ENCODE peak calls at places on chromosomes 6 and 20, in four cellular contexts. One of them, this sample, is unnamed.

GRCh38 chr20:10578607-10579006 is 95.2 kb downstream of the JAG1 start:
- DNase-seq in BE2C: no peak
- DNase-seq in adrenal gland: no peak
- DNase-seq in HCT116: peak; percentile 64
- DNase-seq in this sample: no peak

GRCh38 chr6:157563611-157564284 is 182.8 kb downstream of the ZDHHC14 start:
- DNase-seq in BE2C: no peak
- DNase-seq in HCT116: no peak
- DNase-seq in adrenal gland: no peak
- DNase-seq in this sample: no peak

GRCh38 chr20:33132858-33133615 is 34.9 kb upstream of the BPIFA2 start:
- DNase-seq in adrenal gland: no peak
- DNase-seq in HCT116: no peak
- DNase-seq in BE2C: no peak
- DNase-seq in this sample: no peak

GRCh38 chr20:57442160-57442887 is 51.1 kb downstream of the RBM38 start:
- DNase-seq in BE2C: no peak
- DNase-seq in HCT116: no peak
- DNase-seq in adrenal gland: no peak
- DNase-seq in this sample: no peak

GRCh38 chr6:112338310-112338709 is 8.8 kb upstream of the RFPL4B start:
- DNase-seq in HCT116: no peak
- DNase-seq in adrenal gland: no peak
- DNase-seq in BE2C: no peak
- DNase-seq in this sample: no peak

GRCh38 chr6:145815351-145815772 is 767 bp upstream of the FBXO30 start:
- DNase-seq in BE2C: peak; percentile 51
- DNase-seq in adrenal gland: peak; percentile 35
- DNase-seq in HCT116: no peak
- DNase-seq in this sample: no peak

GRCh38 chr6:56072856-56073255 is 174.5 kb downstream of the COL21A1 start:
- DNase-seq in BE2C: no peak
- DNase-seq in adrenal gland: no peak
- DNase-seq in HCT116: no peak
- DNase-seq in this sample: no peak

GRCh38 chr6:89375427-89375868 is 22.9 kb upstream of the UBE2J1 start:
- DNase-seq in BE2C: peak; percentile 74
- DNase-seq in HCT116: no peak
- DNase-seq in adrenal gland: peak; percentile 72
- DNase-seq in this sample: peak; percentile 86

GRCh38 chr20:54197621-54198604 is 10.0 kb upstream of the PFDN4 start:
- DNase-seq in BE2C: no peak
- DNase-seq in HCT116: no peak
- DNase-seq in adrenal gland: no peak
- DNase-seq in this sample: no peak

DNA sequence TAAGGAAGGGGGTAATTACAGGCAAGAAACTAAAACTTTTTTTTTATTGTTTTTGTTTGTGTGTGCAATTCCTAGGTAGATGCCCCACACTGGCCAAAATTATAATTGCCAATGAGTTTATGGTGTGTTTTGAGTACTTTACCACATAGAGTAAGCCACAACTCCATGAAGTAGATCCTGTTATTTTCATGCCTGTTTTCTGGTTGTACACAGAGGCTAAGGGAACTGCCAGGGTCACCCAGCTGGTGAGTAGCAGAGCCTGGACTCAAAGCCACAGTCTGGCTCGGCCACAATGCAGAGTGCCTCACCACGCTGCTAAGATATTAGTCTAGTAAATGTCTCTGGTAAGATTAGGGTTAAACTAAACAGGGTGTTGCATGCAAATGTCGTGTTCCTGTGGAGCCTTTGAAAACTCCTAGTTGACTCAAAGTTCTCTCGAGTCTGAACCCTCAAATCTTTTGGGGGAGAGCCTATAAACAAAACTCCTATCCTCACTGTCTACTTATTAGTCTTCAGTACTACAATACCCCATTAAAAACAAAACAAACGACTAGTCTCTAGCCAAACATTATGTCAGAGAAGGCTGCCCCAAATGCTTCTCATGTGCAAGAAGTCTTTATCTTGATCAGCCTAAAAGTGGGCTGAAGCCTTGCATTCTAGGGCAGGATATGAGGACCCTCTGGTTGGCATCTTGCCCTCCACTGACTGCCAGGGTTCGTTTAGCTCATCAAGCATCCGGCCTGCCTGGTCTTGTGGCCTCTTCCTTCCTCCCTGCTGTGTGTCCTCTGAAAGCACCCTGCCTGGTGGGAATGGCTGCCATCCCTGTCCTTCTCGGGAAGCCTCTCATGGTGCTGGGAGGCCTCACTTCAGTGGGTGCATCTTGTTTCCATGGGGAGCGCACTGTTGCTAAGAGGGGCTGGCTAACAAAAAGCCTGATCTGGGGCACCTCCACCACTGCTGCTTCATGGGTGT is 4.2 kb downstream of the DUSP22 start:
- DNase-seq in adrenal gland: peak; percentile 55
- DNase-seq in BE2C: no peak
- DNase-seq in HCT116: no peak
- DNase-seq in this sample: peak; percentile 65
- TF ChIP-seq CTCF in adrenal gland: no peak
- TF ChIP-seq CTCF in BE2C: no peak
- TF ChIP-seq CTCF in HCT116: no peak
- TF ChIP-seq CTCF in this sample: no peak

GRCh38 chr6:150767161-150767560 is 98.3 kb upstream of the MTHFD1L start:
- DNase-seq in adrenal gland: no peak
- DNase-seq in BE2C: no peak
- DNase-seq in HCT116: no peak
- DNase-seq in this sample: no peak
- H3K36me3 ChIP-seq in adrenal gland: no peaks in the 10 kb centered on the region
- H3K36me3 ChIP-seq in BE2C: no peaks in the 10 kb centered on the region
- H3K36me3 ChIP-seq in HCT116: no peaks in the 10 kb centered on the region
- H3K36me3 ChIP-seq in this sample: no peaks in the 10 kb centered on the region

GRCh38 chr6:3748208-3748701 is 3.3 kb downstream of the PXDC1 start:
- DNase-seq in adrenal gland: peak; percentile 89
- DNase-seq in BE2C: peak; percentile 77
- DNase-seq in HCT116: peak; percentile 53
- DNase-seq in this sample: no peak
- H3K4me1 ChIP-seq in adrenal gland: peaks cover 19% of the 10 kb centered on the region
- H3K4me1 ChIP-seq in BE2C: no peaks in the 10 kb centered on the region
- H3K4me1 ChIP-seq in HCT116: peaks cover 12% of the 10 kb centered on the region
- H3K4me1 ChIP-seq in this sample: peaks cover 60% of the 10 kb centered on the region

GRCh38 chr20:40938020-40938419 is 90.6 kb upstream of the TOP1 start:
- DNase-seq in adrenal gland: no peak
- DNase-seq in BE2C: no peak
- DNase-seq in HCT116: no peak
- DNase-seq in this sample: no peak
- TF ChIP-seq CTCF in adrenal gland: no peak
- TF ChIP-seq CTCF in BE2C: peak; percentile 33
- TF ChIP-seq CTCF in HCT116: peak; percentile 49
- TF ChIP-seq CTCF in this sample: no peak

GRCh38 chr6:18241208-18241836 is 23.0 kb downstream of the DEK start:
- DNase-seq in adrenal gland: no peak
- DNase-seq in BE2C: no peak
- DNase-seq in HCT116: peak; percentile 59
- DNase-seq in this sample: no peak

GRCh38 chr6:18240230-18240629 is 24.1 kb downstream of the DEK start:
- DNase-seq in adrenal gland: no peak
- DNase-seq in HCT116: no peak
- DNase-seq in BE2C: no peak
- DNase-seq in this sample: no peak

GRCh38 chr6:18234564-18234963 is 29.8 kb downstream of the DEK start:
- DNase-seq in BE2C: no peak
- DNase-seq in adrenal gland: no peak
- DNase-seq in HCT116: no peak
- DNase-seq in this sample: no peak

GRCh38 chr6:18237167-18237566 is 27.2 kb downstream of the DEK start:
- DNase-seq in BE2C: no peak
- DNase-seq in HCT116: no peak
- DNase-seq in adrenal gland: no peak
- DNase-seq in this sample: no peak

DNA sequence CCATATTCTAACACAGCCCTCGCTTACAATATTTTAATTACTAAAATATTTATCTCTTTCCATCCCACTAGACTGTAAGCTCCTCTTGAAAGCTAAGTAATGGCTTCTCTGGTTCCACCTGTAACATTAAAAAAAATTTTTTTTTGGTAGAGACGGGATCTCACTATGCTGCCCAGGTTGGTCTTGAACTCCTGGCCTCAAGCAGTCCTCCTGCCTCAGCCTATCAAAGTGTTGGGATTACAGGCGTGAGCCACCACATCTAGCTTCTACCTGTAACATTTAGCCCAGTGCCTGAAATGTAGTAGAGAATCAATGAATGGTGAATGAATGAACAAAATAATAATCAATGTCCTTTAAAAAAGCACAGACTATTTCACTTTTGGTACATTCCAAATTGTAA is 28.8 kb downstream of the DEK start:
- DNase-seq in HCT116: no peak
- DNase-seq in BE2C: no peak
- DNase-seq in adrenal gland: no peak
- DNase-seq in this sample: no peak
- H3K36me3 ChIP-seq in HCT116: peaks cover 47% of the 10 kb centered on the region
- H3K36me3 ChIP-seq in BE2C: peaks cover 67% of the 10 kb centered on the region
- H3K36me3 ChIP-seq in adrenal gland: no peaks in the 10 kb centered on the region
- H3K36me3 ChIP-seq in this sample: peaks cover 47% of the 10 kb centered on the region

GRCh38 chr20:934186-934840 is 18.2 kb upstream of the ANGPT4 start:
- DNase-seq in BE2C: no peak
- DNase-seq in HCT116: no peak
- DNase-seq in adrenal gland: no peak
- DNase-seq in this sample: no peak

GRCh38 chr20:926646-927045 is 10.5 kb upstream of the ANGPT4 start:
- DNase-seq in BE2C: no peak
- DNase-seq in HCT116: no peak
- DNase-seq in adrenal gland: no peak
- DNase-seq in this sample: no peak

GRCh38 chr20:925516-925915 is 9.4 kb upstream of the ANGPT4 start:
- DNase-seq in BE2C: no peak
- DNase-seq in adrenal gland: no peak
- DNase-seq in HCT116: no peak
- DNase-seq in this sample: no peak

GRCh38 chr20:933024-933423 is 16.9 kb upstream of the ANGPT4 start:
- DNase-seq in adrenal gland: no peak
- DNase-seq in HCT116: no peak
- DNase-seq in BE2C: no peak
- DNase-seq in this sample: no peak

GRCh38 chr20:931401-931800 is 15.3 kb upstream of the ANGPT4 start:
- DNase-seq in adrenal gland: no peak
- DNase-seq in HCT116: peak; percentile 31
- DNase-seq in BE2C: no peak
- DNase-seq in this sample: no peak
- H3K4me1 ChIP-seq in adrenal gland: no peaks in the 10 kb centered on the region
- H3K4me1 ChIP-seq in HCT116: no peaks in the 10 kb centered on the region
- H3K4me1 ChIP-seq in BE2C: no peaks in the 10 kb centered on the region
- H3K4me1 ChIP-seq in this sample: no peaks in the 10 kb centered on the region

GRCh38 chr20:38962044-38962897 is at the start of gene DHX35:
- DNase-seq in adrenal gland: peak; percentile 97
- DNase-seq in HCT116: peak; percentile 91
- DNase-seq in BE2C: peak; percentile 99
- DNase-seq in this sample: peak; percentile 100
- TF ChIP-seq CTCF in adrenal gland: peak; percentile 19
- TF ChIP-seq CTCF in HCT116: peak; percentile 23
- TF ChIP-seq CTCF in BE2C: peak; percentile 37
- TF ChIP-seq CTCF in this sample: peak; percentile 3

GRCh38 chr6:628772-629171 is 28.1 kb downstream of the HUS1B start:
- DNase-seq in HCT116: no peak
- DNase-seq in adrenal gland: no peak
- DNase-seq in BE2C: no peak
- DNase-seq in this sample: no peak
- H3K36me3 ChIP-seq in HCT116: peaks cover 3% of the 10 kb centered on the region
- H3K36me3 ChIP-seq in adrenal gland: no peaks in the 10 kb centered on the region
- H3K36me3 ChIP-seq in BE2C: no peaks in the 10 kb centered on the region
- H3K36me3 ChIP-seq in this sample: peaks cover 35% of the 10 kb centered on the region

GRCh38 chr6:7701212-7701834 is 24.6 kb upstream of the BMP6 start:
- DNase-seq in HCT116: no peak
- DNase-seq in BE2C: no peak
- DNase-seq in adrenal gland: no peak
- DNase-seq in this sample: no peak
- H3K4me1 ChIP-seq in HCT116: no peaks in the 10 kb centered on the region
- H3K4me1 ChIP-seq in BE2C: no peaks in the 10 kb centered on the region
- H3K4me1 ChIP-seq in adrenal gland: peaks cover 9% of the 10 kb centered on the region
- H3K4me1 ChIP-seq in this sample: no peaks in the 10 kb centered on the region

DNA sequence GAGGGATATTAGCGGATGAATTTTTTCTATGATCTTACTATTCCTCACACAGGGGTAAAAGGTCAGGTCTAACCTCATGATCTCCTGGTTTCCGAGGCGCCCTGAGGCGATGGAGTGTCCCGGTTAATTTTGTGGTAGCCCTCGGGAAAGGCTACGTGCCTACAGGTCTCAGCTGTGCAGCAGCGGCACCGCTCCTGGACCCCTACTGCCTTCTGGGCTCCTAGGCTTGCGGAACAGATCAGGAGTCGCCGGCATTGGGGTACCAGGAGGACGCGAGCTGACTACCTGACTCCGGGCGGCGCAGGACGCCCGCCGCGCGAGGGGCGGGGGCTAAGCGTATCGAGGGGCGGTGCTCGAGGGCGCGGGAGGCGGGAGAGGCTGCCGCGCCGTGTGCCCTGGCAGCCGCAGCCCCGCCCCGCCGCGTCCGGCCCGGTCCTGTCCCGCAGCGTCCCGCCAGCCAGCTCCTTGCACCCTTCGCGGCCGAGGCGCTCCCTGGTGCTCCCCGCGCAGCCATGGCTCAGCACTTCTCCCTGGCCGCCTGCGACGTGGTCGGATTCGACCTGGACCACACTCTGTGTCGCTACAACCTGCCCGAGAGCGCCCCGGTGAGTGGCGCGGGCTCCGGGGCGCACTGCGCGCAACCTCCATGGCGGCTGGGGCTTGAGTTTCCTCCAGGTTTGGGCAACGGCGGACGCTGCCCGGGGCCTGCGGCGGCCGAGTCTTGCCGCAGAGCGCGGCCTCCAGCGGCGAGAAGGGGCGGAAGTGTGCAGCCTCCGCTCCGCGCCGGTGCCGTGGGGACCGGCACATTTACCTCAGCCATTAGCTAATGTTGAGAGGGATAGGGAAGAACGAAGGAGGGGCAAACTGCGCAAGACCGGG is at the start of gene NT5DC1:
- DNase-seq in adrenal gland: peak; percentile 88
- DNase-seq in HCT116: peak; percentile 62
- DNase-seq in BE2C: peak; percentile 85
- DNase-seq in this sample: peak; percentile 95
- TF ChIP-seq CTCF in adrenal gland: peak; percentile 18
- TF ChIP-seq CTCF in HCT116: peak; percentile 13
- TF ChIP-seq CTCF in BE2C: peak; percentile 39
- TF ChIP-seq CTCF in this sample: peak; percentile 35

This sample was measured in upper lobe of right lung.